ENCODE peak calls at places on chromosomes 11 and 22, in nine cellular contexts. One of them, this sample, is unnamed.

GRCh38 chr11:34214961-34215805 is 109.8 kb downstream of the NAT10 start:
- DNase-seq in OCI-LY7: no peak
- DNase-seq in PC-9: peak; percentile 87
- DNase-seq in A549: peak; percentile 64
- DNase-seq in mammary epithelial cell: peak; percentile 97
- DNase-seq in H9: no peak
- DNase-seq in hepatocyte: peak; percentile 29
- DNase-seq in IMR-90: peak; percentile 78
- DNase-seq in osteoblast: peak; percentile 68
- DNase-seq in this sample: peak; percentile 72

GRCh38 chr22:35315141-35315854 is 15.6 kb downstream of the TOM1 start:
- DNase-seq in hepatocyte: no peak
- DNase-seq in A549: no peak
- DNase-seq in OCI-LY7: no peak
- DNase-seq in PC-9: peak; percentile 82
- DNase-seq in mammary epithelial cell: no peak
- DNase-seq in IMR-90: no peak
- DNase-seq in osteoblast: peak; percentile 65
- DNase-seq in H9: no peak
- DNase-seq in this sample: no peak

GRCh38 chr11:123586568-123586967 is 67.9 kb downstream of the SCN3B start:
- DNase-seq in A549: no peak
- DNase-seq in IMR-90: no peak
- DNase-seq in osteoblast: no peak
- DNase-seq in H9: no peak
- DNase-seq in hepatocyte: no peak
- DNase-seq in OCI-LY7: no peak
- DNase-seq in PC-9: no peak
- DNase-seq in mammary epithelial cell: no peak
- DNase-seq in this sample: no peak

GRCh38 chr11:83475741-83476140 is 189.6 kb upstream of the CCDC90B start:
- DNase-seq in osteoblast: no peak
- DNase-seq in mammary epithelial cell: no peak
- DNase-seq in H9: no peak
- DNase-seq in IMR-90: no peak
- DNase-seq in PC-9: no peak
- DNase-seq in OCI-LY7: no peak
- DNase-seq in hepatocyte: no peak
- DNase-seq in A549: no peak
- DNase-seq in this sample: no peak

GRCh38 chr11:44577231-44577834 is 11.9 kb downstream of the CD82 start:
- DNase-seq in OCI-LY7: no peak
- DNase-seq in PC-9: peak; percentile 93
- DNase-seq in mammary epithelial cell: peak; percentile 80
- DNase-seq in osteoblast: peak; percentile 63
- DNase-seq in IMR-90: no peak
- DNase-seq in hepatocyte: no peak
- DNase-seq in A549: no peak
- DNase-seq in H9: no peak
- DNase-seq in this sample: no peak

GRCh38 chr22:44179989-44180705 is 578 bp upstream of the PARVG start:
- DNase-seq in H9: no peak
- DNase-seq in hepatocyte: no peak
- DNase-seq in A549: no peak
- DNase-seq in mammary epithelial cell: no peak
- DNase-seq in IMR-90: no peak
- DNase-seq in PC-9: no peak
- DNase-seq in OCI-LY7: no peak
- DNase-seq in osteoblast: no peak
- DNase-seq in this sample: no peak

GRCh38 chr11:14418801-14419417 is 59.9 kb upstream of the RRAS2 start:
- DNase-seq in IMR-90: peak; percentile 25
- DNase-seq in PC-9: no peak
- DNase-seq in H9: peak; percentile 66
- DNase-seq in A549: peak; percentile 67
- DNase-seq in mammary epithelial cell: no peak
- DNase-seq in osteoblast: no peak
- DNase-seq in OCI-LY7: peak; percentile 2
- DNase-seq in hepatocyte: peak; percentile 48
- DNase-seq in this sample: no peak

GRCh38 chr11:106304274-106304673 is 226.8 kb downstream of the AASDHPPT start:
- DNase-seq in osteoblast: peak; percentile 57
- DNase-seq in H9: no peak
- DNase-seq in mammary epithelial cell: peak; percentile 26
- DNase-seq in OCI-LY7: no peak
- DNase-seq in hepatocyte: no peak
- DNase-seq in IMR-90: peak; percentile 66
- DNase-seq in A549: no peak
- DNase-seq in PC-9: no peak
- DNase-seq in this sample: peak; percentile 81

GRCh38 chr11:131888230-131888826 is 517.9 kb downstream of the NTM start:
- DNase-seq in A549: no peak
- DNase-seq in IMR-90: peak; percentile 96
- DNase-seq in H9: no peak
- DNase-seq in PC-9: peak; percentile 49
- DNase-seq in hepatocyte: no peak
- DNase-seq in OCI-LY7: no peak
- DNase-seq in osteoblast: peak; percentile 79
- DNase-seq in mammary epithelial cell: peak; percentile 90
- DNase-seq in this sample: peak; percentile 96

GRCh38 chr11:85653048-85653447 is 5.3 kb downstream of the TMEM126A start:
- DNase-seq in mammary epithelial cell: no peak
- DNase-seq in H9: no peak
- DNase-seq in OCI-LY7: no peak
- DNase-seq in IMR-90: no peak
- DNase-seq in osteoblast: no peak
- DNase-seq in PC-9: peak; percentile 32
- DNase-seq in hepatocyte: no peak
- DNase-seq in A549: no peak
- DNase-seq in this sample: no peak

GRCh38 chr22:19350947-19351346 is 59.4 kb upstream of the CLTCL1 start:
- DNase-seq in osteoblast: no peak
- DNase-seq in mammary epithelial cell: no peak
- DNase-seq in hepatocyte: no peak
- DNase-seq in A549: no peak
- DNase-seq in OCI-LY7: no peak
- DNase-seq in IMR-90: no peak
- DNase-seq in H9: no peak
- DNase-seq in PC-9: no peak
- DNase-seq in this sample: no peak

GRCh38 chr22:39543095-39543494 is 10.5 kb upstream of the RPS19BP1 start:
- DNase-seq in mammary epithelial cell: no peak
- DNase-seq in hepatocyte: peak; percentile 57
- DNase-seq in OCI-LY7: peak; percentile 32
- DNase-seq in IMR-90: peak; percentile 32
- DNase-seq in H9: peak; percentile 68
- DNase-seq in PC-9: no peak
- DNase-seq in A549: peak; percentile 35
- DNase-seq in osteoblast: no peak
- DNase-seq in this sample: no peak

GRCh38 chr11:73478737-73479347 is 102.6 kb downstream of the RELT start:
- DNase-seq in OCI-LY7: peak; percentile 21
- DNase-seq in IMR-90: peak; percentile 42
- DNase-seq in mammary epithelial cell: peak; percentile 51
- DNase-seq in hepatocyte: peak; percentile 28
- DNase-seq in osteoblast: peak; percentile 83
- DNase-seq in PC-9: peak; percentile 54
- DNase-seq in H9: peak; percentile 31
- DNase-seq in A549: peak; percentile 51
- DNase-seq in this sample: peak; percentile 18

GRCh38 chr11:68843703-68844312 is 2.1 kb upstream of the CPT1A start:
- DNase-seq in A549: peak; percentile 51
- DNase-seq in hepatocyte: peak; percentile 84
- DNase-seq in osteoblast: peak; percentile 82
- DNase-seq in H9: peak; percentile 93
- DNase-seq in OCI-LY7: peak; percentile 70
- DNase-seq in PC-9: peak; percentile 73
- DNase-seq in mammary epithelial cell: peak; percentile 66
- DNase-seq in IMR-90: no peak
- DNase-seq in this sample: peak; percentile 32

GRCh38 chr11:8503872-8504491 is 90.0 kb downstream of the STK33 start:
- DNase-seq in IMR-90: no peak
- DNase-seq in OCI-LY7: no peak
- DNase-seq in hepatocyte: peak; percentile 37
- DNase-seq in PC-9: no peak
- DNase-seq in osteoblast: no peak
- DNase-seq in A549: no peak
- DNase-seq in H9: no peak
- DNase-seq in mammary epithelial cell: peak; percentile 54
- DNase-seq in this sample: no peak

GRCh38 chr11:116791002-116791812 is 472 bp downstream of the APOA5 start:
- DNase-seq in mammary epithelial cell: no peak
- DNase-seq in osteoblast: peak; percentile 96
- DNase-seq in hepatocyte: peak; percentile 86
- DNase-seq in A549: peak; percentile 49
- DNase-seq in OCI-LY7: peak; percentile 71
- DNase-seq in H9: peak; percentile 91
- DNase-seq in PC-9: peak; percentile 50
- DNase-seq in IMR-90: peak; percentile 55
- DNase-seq in this sample: no peak

GRCh38 chr22:37121887-37122591 is 12.5 kb upstream of the TMPRSS6 start:
- DNase-seq in osteoblast: peak; percentile 89
- DNase-seq in hepatocyte: peak; percentile 39
- DNase-seq in mammary epithelial cell: peak; percentile 84
- DNase-seq in OCI-LY7: peak; percentile 30
- DNase-seq in PC-9: peak; percentile 72
- DNase-seq in H9: peak; percentile 56
- DNase-seq in A549: peak; percentile 36
- DNase-seq in IMR-90: peak; percentile 37
- DNase-seq in this sample: peak; percentile 28
- H3K4me2 ChIP-seq in osteoblast: no peak overlapping the region
- H3K4me2 ChIP-seq in hepatocyte: no peak overlapping the region
- H3K4me2 ChIP-seq in mammary epithelial cell: peak overlapping the region; percentile 32
- H3K4me2 ChIP-seq in OCI-LY7: no peak overlapping the region
- H3K4me2 ChIP-seq in PC-9: peak overlapping the region; percentile 64
- H3K4me2 ChIP-seq in H9: no peak overlapping the region
- H3K4me2 ChIP-seq in A549: no peak overlapping the region
- H3K4me2 ChIP-seq in IMR-90: no peak overlapping the region
- H3K4me2 ChIP-seq in this sample: no peak overlapping the region

GRCh38 chr22:30265131-30265720 is 1.4 kb downstream of the OSM start:
- DNase-seq in H9: no peak
- DNase-seq in A549: no peak
- DNase-seq in PC-9: no peak
- DNase-seq in hepatocyte: no peak
- DNase-seq in osteoblast: peak; percentile 78
- DNase-seq in IMR-90: no peak
- DNase-seq in OCI-LY7: no peak
- DNase-seq in mammary epithelial cell: no peak
- DNase-seq in this sample: no peak

GRCh38 chr22:30267382-30268302 is 991 bp upstream of the OSM start:
- DNase-seq in H9: no peak
- DNase-seq in OCI-LY7: no peak
- DNase-seq in A549: no peak
- DNase-seq in osteoblast: no peak
- DNase-seq in PC-9: no peak
- DNase-seq in mammary epithelial cell: no peak
- DNase-seq in hepatocyte: no peak
- DNase-seq in IMR-90: no peak
- DNase-seq in this sample: no peak

GRCh38 chr22:30265851-30266444 is 703 bp downstream of the OSM start:
- DNase-seq in osteoblast: peak; percentile 34
- DNase-seq in mammary epithelial cell: no peak
- DNase-seq in A549: no peak
- DNase-seq in OCI-LY7: peak; percentile 90
- DNase-seq in hepatocyte: no peak
- DNase-seq in IMR-90: no peak
- DNase-seq in PC-9: no peak
- DNase-seq in H9: no peak
- DNase-seq in this sample: no peak

GRCh38 chr22:30268331-30268730 is 1.7 kb upstream of the OSM start:
- DNase-seq in H9: no peak
- DNase-seq in IMR-90: no peak
- DNase-seq in osteoblast: no peak
- DNase-seq in hepatocyte: no peak
- DNase-seq in A549: no peak
- DNase-seq in mammary epithelial cell: no peak
- DNase-seq in OCI-LY7: no peak
- DNase-seq in PC-9: no peak
- DNase-seq in this sample: no peak

DNA sequence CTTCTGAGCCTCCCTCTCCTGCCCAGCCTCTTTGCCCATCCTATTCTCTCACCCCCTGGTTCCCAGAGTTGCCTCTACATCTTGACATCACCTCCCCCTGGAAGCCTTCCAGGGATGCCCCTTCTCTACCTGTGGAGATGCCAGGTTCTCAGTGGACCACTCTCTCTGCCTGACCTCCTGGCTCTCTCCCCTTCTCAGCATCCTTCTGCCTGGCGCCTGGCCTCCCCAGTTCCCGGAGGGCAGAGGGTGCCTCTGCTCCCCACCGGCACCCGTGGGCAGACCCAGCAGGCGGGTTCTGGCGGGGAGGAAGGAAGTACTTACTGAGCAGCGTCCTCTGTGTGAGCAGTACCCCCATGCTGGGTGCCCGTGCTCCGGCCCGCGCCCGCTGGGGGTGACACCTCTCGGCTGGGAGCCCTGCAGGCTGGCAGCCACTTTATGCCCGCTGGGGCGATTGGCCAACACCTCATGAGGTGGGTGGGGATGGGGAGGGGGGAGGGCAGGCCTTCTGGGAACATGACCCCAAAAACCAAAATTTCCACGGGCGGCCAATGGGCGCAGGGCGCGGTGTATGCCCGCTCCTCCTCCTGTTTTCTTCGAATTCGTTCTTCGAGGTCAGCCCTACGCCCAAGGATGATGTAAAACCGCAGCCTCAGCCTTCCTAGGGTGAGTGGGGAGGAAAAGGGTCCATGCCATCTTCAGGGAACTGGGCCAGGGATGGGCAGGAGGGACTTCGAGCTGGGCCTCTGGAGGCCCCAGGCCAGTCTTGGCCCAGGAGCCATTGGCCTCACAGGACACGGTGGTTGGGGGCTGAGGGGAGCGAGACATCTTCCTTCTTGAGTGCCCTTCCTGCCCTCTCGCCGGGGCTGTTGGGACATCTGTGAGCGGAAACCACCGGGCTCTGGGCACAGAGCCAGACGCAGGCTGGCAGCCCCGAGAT is at the start of gene OSM:
- DNase-seq in A549: no peak
- DNase-seq in PC-9: no peak
- DNase-seq in IMR-90: no peak
- DNase-seq in hepatocyte: no peak
- DNase-seq in osteoblast: peak; percentile 91
- DNase-seq in H9: no peak
- DNase-seq in mammary epithelial cell: no peak
- DNase-seq in OCI-LY7: peak; percentile 68
- DNase-seq in this sample: no peak
- H3K4me2 ChIP-seq in A549: no peak within 1 kb of the TSS
- H3K4me2 ChIP-seq in PC-9: no peak within 1 kb of the TSS
- H3K4me2 ChIP-seq in IMR-90: no peak within 1 kb of the TSS
- H3K4me2 ChIP-seq in hepatocyte: no peak within 1 kb of the TSS
- H3K4me2 ChIP-seq in osteoblast: no peak within 1 kb of the TSS
- H3K4me2 ChIP-seq in H9: no peak within 1 kb of the TSS
- H3K4me2 ChIP-seq in mammary epithelial cell: no peak within 1 kb of the TSS
- H3K4me2 ChIP-seq in OCI-LY7: peak within 1 kb of the TSS; percentile 89
- H3K4me2 ChIP-seq in this sample: no peak within 1 kb of the TSS

GRCh38 chr22:41805639-41806038 is 5.2 kb downstream of the CCDC134 start:
- DNase-seq in OCI-LY7: peak; percentile 35
- DNase-seq in H9: no peak
- DNase-seq in osteoblast: no peak
- DNase-seq in PC-9: no peak
- DNase-seq in mammary epithelial cell: no peak
- DNase-seq in IMR-90: no peak
- DNase-seq in hepatocyte: no peak
- DNase-seq in A549: no peak
- DNase-seq in this sample: no peak
- H3K4me2 ChIP-seq in OCI-LY7: no peak overlapping the region
- H3K4me2 ChIP-seq in H9: no peak overlapping the region
- H3K4me2 ChIP-seq in osteoblast: no peak overlapping the region
- H3K4me2 ChIP-seq in PC-9: no peak overlapping the region
- H3K4me2 ChIP-seq in mammary epithelial cell: no peak overlapping the region
- H3K4me2 ChIP-seq in IMR-90: no peak overlapping the region
- H3K4me2 ChIP-seq in hepatocyte: no peak overlapping the region
- H3K4me2 ChIP-seq in A549: no peak overlapping the region
- H3K4me2 ChIP-seq in this sample: no peak overlapping the region

GRCh38 chr11:102551188-102551781 is 20.7 kb upstream of the MMP7 start:
- DNase-seq in IMR-90: no peak
- DNase-seq in osteoblast: no peak
- DNase-seq in mammary epithelial cell: no peak
- DNase-seq in OCI-LY7: no peak
- DNase-seq in A549: no peak
- DNase-seq in H9: no peak
- DNase-seq in PC-9: no peak
- DNase-seq in hepatocyte: no peak
- DNase-seq in this sample: no peak
- H3K4me2 ChIP-seq in IMR-90: no peak overlapping the region
- H3K4me2 ChIP-seq in osteoblast: no peak overlapping the region
- H3K4me2 ChIP-seq in mammary epithelial cell: no peak overlapping the region
- H3K4me2 ChIP-seq in OCI-LY7: no peak overlapping the region
- H3K4me2 ChIP-seq in A549: peak overlapping the region; percentile 92
- H3K4me2 ChIP-seq in H9: no peak overlapping the region
- H3K4me2 ChIP-seq in PC-9: peak overlapping the region; percentile 66
- H3K4me2 ChIP-seq in hepatocyte: no peak overlapping the region
- H3K4me2 ChIP-seq in this sample: no peak overlapping the region